ENCODE peak calls at places on chromosome 14, in nine cellular contexts. One of them, this sample, is unnamed.

GRCh38 chr14:88554458-88555286 is at the start of gene PTPN21:
- DNase-seq in body of pancreas: peak; percentile 86
- DNase-seq in breast epithelium: peak; percentile 79
- DNase-seq in heart left ventricle: peak; percentile 89
- DNase-seq in transverse colon: peak; percentile 84
- DNase-seq in vagina: no peak
- DNase-seq in IMR-90: peak; percentile 64
- DNase-seq in A549: peak; percentile 62
- DNase-seq in prostate gland: peak; percentile 70
- DNase-seq in this sample: peak; percentile 90

GRCh38 chr14:46940600-46940999 is 289.0 kb upstream of the RPL10L start:
- DNase-seq in breast epithelium: no peak
- DNase-seq in vagina: no peak
- DNase-seq in body of pancreas: no peak
- DNase-seq in prostate gland: no peak
- DNase-seq in A549: no peak
- DNase-seq in heart left ventricle: no peak
- DNase-seq in IMR-90: no peak
- DNase-seq in transverse colon: no peak
- DNase-seq in this sample: no peak

GRCh38 chr14:50961606-50962259 is 17.4 kb upstream of the PYGL start:
- DNase-seq in body of pancreas: no peak
- DNase-seq in A549: peak; percentile 16
- DNase-seq in heart left ventricle: no peak
- DNase-seq in breast epithelium: no peak
- DNase-seq in prostate gland: peak; percentile 44
- DNase-seq in vagina: no peak
- DNase-seq in IMR-90: peak; percentile 97
- DNase-seq in transverse colon: no peak
- DNase-seq in this sample: no peak

GRCh38 chr14:86038401-86038985 is 508.5 kb downstream of the FLRT2 start:
- DNase-seq in transverse colon: peak; percentile 11
- DNase-seq in body of pancreas: peak; percentile 60
- DNase-seq in vagina: no peak
- DNase-seq in IMR-90: peak; percentile 62
- DNase-seq in heart left ventricle: peak; percentile 26
- DNase-seq in prostate gland: no peak
- DNase-seq in breast epithelium: no peak
- DNase-seq in A549: peak; percentile 9
- DNase-seq in this sample: no peak

GRCh38 chr14:50860478-50861086 is 11.3 kb upstream of the ABHD12B start:
- DNase-seq in A549: peak; percentile 87
- DNase-seq in breast epithelium: peak; percentile 79
- DNase-seq in prostate gland: peak; percentile 66
- DNase-seq in body of pancreas: peak; percentile 89
- DNase-seq in IMR-90: peak; percentile 81
- DNase-seq in transverse colon: peak; percentile 88
- DNase-seq in heart left ventricle: peak; percentile 78
- DNase-seq in vagina: no peak
- DNase-seq in this sample: peak; percentile 85

GRCh38 chr14:87615822-87616679 is 376.9 kb downstream of the GALC start:
- DNase-seq in prostate gland: peak; percentile 8
- DNase-seq in body of pancreas: peak; percentile 78
- DNase-seq in vagina: no peak
- DNase-seq in heart left ventricle: no peak
- DNase-seq in IMR-90: peak; percentile 19
- DNase-seq in A549: peak; percentile 38
- DNase-seq in transverse colon: peak; percentile 8
- DNase-seq in breast epithelium: no peak
- DNase-seq in this sample: peak; percentile 15

GRCh38 chr14:90816686-90817436 is 631 bp upstream of the TTC7B start:
- DNase-seq in breast epithelium: no peak
- DNase-seq in heart left ventricle: peak; percentile 61
- DNase-seq in transverse colon: no peak
- DNase-seq in A549: no peak
- DNase-seq in IMR-90: no peak
- DNase-seq in body of pancreas: no peak
- DNase-seq in vagina: no peak
- DNase-seq in prostate gland: no peak
- DNase-seq in this sample: no peak

GRCh38 chr14:90511795-90512331 is 115.0 kb downstream of the CALM1 start:
- DNase-seq in vagina: no peak
- DNase-seq in transverse colon: no peak
- DNase-seq in A549: no peak
- DNase-seq in IMR-90: no peak
- DNase-seq in heart left ventricle: no peak
- DNase-seq in prostate gland: no peak
- DNase-seq in breast epithelium: no peak
- DNase-seq in body of pancreas: no peak
- DNase-seq in this sample: no peak

GRCh38 chr14:59755388-59755787 is 115.2 kb downstream of the RTN1 start:
- DNase-seq in IMR-90: no peak
- DNase-seq in A549: no peak
- DNase-seq in prostate gland: no peak
- DNase-seq in breast epithelium: no peak
- DNase-seq in heart left ventricle: no peak
- DNase-seq in transverse colon: no peak
- DNase-seq in body of pancreas: no peak
- DNase-seq in vagina: no peak
- DNase-seq in this sample: no peak

GRCh38 chr14:31229638-31230229 is 22.1 kb upstream of the HECTD1 start:
- DNase-seq in A549: peak; percentile 98
- DNase-seq in prostate gland: peak; percentile 89
- DNase-seq in IMR-90: peak; percentile 98
- DNase-seq in breast epithelium: no peak
- DNase-seq in body of pancreas: peak; percentile 91
- DNase-seq in transverse colon: peak; percentile 79
- DNase-seq in vagina: peak; percentile 95
- DNase-seq in heart left ventricle: no peak
- DNase-seq in this sample: peak; percentile 65

GRCh38 chr14:100530270-100531072 is 56.7 kb downstream of the BEGAIN start:
- DNase-seq in body of pancreas: no peak
- DNase-seq in transverse colon: no peak
- DNase-seq in A549: no peak
- DNase-seq in heart left ventricle: peak; percentile 55
- DNase-seq in vagina: peak; percentile 80
- DNase-seq in IMR-90: no peak
- DNase-seq in prostate gland: no peak
- DNase-seq in breast epithelium: no peak
- DNase-seq in this sample: no peak

GRCh38 chr14:20714593-20715250 is 26.2 kb downstream of the ANG start:
- DNase-seq in transverse colon: peak; percentile 79
- DNase-seq in body of pancreas: peak; percentile 87
- DNase-seq in heart left ventricle: peak; percentile 81
- DNase-seq in IMR-90: peak; percentile 34
- DNase-seq in prostate gland: peak; percentile 82
- DNase-seq in vagina: no peak
- DNase-seq in A549: no peak
- DNase-seq in breast epithelium: peak; percentile 59
- DNase-seq in this sample: no peak

DNA sequence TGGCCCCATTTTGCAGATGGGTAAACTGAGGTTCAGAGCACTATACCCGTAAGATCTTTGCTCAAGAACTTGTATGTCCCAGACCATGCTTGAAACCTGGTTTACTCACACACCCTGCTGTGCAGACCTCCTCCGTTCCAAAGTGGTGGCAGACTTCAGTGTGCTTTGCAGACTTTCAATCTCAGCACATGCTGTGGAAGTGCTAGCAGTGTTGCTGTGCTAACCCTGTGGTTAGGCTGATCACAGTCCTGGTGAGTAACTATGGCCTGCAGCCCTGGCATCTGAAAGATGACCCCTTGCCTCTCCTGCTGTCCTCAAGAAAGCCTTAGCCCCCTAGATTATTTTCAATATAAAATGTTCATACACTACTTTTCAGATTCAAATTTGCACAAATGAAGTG is 450.6 kb downstream of the DPF3 start:
- DNase-seq in IMR-90: peak; percentile 2
- DNase-seq in transverse colon: no peak
- DNase-seq in vagina: no peak
- DNase-seq in prostate gland: no peak
- DNase-seq in A549: no peak
- DNase-seq in body of pancreas: no peak
- DNase-seq in breast epithelium: no peak
- DNase-seq in heart left ventricle: no peak
- DNase-seq in this sample: no peak
- H3K4me3 ChIP-seq in IMR-90: no peak overlapping the region
- H3K4me3 ChIP-seq in transverse colon: no peak overlapping the region
- H3K4me3 ChIP-seq in vagina: no peak overlapping the region
- H3K4me3 ChIP-seq in prostate gland: no peak overlapping the region
- H3K4me3 ChIP-seq in A549: no peak overlapping the region
- H3K4me3 ChIP-seq in body of pancreas: no peak overlapping the region
- H3K4me3 ChIP-seq in breast epithelium: no peak overlapping the region
- H3K4me3 ChIP-seq in heart left ventricle: no peak overlapping the region
- H3K4me3 ChIP-seq in this sample: no peak overlapping the region

DNA sequence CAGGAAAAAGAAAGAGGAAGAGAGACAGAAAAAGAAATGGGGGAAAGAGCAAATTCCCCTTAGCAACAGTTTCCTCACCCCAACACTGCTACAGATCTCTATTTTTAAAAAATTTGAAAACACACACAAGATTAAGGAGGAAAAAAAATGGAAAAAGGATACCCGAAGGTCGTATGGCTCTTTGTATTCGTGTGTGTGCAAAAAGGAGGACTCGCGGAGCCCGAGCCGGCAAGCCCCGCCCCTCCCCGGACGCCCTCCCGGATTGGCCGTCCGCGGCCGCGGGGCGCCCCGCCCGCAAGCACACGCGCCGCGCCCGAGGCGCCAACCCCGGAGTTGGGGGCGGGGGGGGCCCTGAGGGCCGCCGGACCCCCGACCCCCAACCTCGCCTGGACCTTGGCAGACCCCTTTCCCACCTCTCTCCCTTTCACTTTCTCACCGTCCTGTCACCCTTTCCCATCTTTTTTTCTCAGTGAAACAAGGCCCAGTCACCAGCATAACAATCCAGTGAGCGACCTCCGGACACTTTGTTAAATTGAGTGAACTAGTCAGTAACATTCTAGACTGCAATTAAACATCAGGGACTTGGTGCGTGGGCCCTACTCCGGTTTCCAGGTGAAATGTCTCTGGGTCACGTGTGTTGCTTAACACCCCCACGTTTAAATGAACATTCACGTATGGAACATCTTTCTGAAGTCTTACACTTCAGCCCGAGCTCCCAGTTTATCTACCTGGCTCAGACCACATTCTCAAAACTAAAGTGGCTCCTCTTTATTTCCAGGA is at the start of gene C14orf93:
- DNase-seq in A549: peak; percentile 77
- DNase-seq in vagina: no peak
- DNase-seq in prostate gland: peak; percentile 82
- DNase-seq in breast epithelium: peak; percentile 82
- DNase-seq in transverse colon: peak; percentile 88
- DNase-seq in IMR-90: peak; percentile 48
- DNase-seq in heart left ventricle: peak; percentile 92
- DNase-seq in body of pancreas: peak; percentile 90
- DNase-seq in this sample: peak; percentile 83
- TF ChIP-seq POLR2A in A549: peak; percentile 34
- TF ChIP-seq POLR2A in vagina: no peak
- TF ChIP-seq POLR2A in prostate gland: peak; percentile 47
- TF ChIP-seq POLR2A in breast epithelium: no peak
- TF ChIP-seq POLR2A in transverse colon: peak; percentile 48
- TF ChIP-seq POLR2A in IMR-90: no peak
- TF ChIP-seq POLR2A in heart left ventricle: peak; percentile 32
- TF ChIP-seq POLR2A in body of pancreas: peak; percentile 49
- TF ChIP-seq POLR2A in this sample: no peak

DNA sequence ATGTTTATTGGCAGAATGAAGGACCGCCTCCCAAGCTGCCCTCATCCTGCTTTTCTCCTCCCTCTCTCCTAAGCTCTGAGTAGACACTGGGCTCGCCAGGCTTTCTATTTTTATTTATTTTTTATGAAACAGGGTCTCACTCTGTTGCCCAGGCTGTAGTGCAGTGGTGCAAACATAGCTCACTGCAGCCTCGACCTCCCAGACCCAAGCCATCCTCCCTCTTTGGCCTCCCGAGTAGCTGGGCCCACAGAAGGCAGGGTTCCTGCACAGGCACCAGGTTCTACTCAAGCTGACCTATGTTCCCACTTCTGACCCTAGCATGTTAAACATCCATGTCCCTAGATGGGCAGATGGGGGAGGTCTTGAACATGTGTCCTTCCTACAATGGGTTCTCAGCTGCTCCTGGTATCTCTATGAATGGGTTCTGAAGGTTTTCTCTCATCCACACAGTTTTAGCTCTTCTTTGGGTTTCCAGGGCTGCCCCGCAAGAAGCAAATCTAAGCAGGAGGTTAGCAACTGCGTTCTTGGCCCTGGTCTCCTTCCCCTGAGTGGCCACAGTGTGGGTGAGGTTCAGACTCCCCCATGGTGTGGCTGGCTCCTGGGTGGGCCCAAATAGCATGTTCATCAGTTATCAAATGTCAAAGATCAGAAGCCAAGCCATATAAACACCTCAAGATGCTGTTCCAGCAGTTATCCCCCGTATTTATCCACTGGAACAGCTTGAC is 167.3 kb downstream of the ZFP36L1 start:
- DNase-seq in heart left ventricle: no peak
- DNase-seq in IMR-90: no peak
- DNase-seq in prostate gland: no peak
- DNase-seq in A549: no peak
- DNase-seq in breast epithelium: no peak
- DNase-seq in body of pancreas: no peak
- DNase-seq in vagina: peak; percentile 78
- DNase-seq in transverse colon: no peak
- DNase-seq in this sample: peak; percentile 12
- H3K27ac ChIP-seq in heart left ventricle: peak overlapping the region; percentile 56
- H3K27ac ChIP-seq in IMR-90: no peak overlapping the region
- H3K27ac ChIP-seq in prostate gland: no peak overlapping the region
- H3K27ac ChIP-seq in A549: peak overlapping the region; percentile 25
- H3K27ac ChIP-seq in breast epithelium: peak overlapping the region; percentile 95
- H3K27ac ChIP-seq in body of pancreas: peak overlapping the region; percentile 49
- H3K27ac ChIP-seq in vagina: peak overlapping the region; percentile 80
- H3K27ac ChIP-seq in transverse colon: no peak overlapping the region
- H3K27ac ChIP-seq in this sample: no peak overlapping the region

DNA sequence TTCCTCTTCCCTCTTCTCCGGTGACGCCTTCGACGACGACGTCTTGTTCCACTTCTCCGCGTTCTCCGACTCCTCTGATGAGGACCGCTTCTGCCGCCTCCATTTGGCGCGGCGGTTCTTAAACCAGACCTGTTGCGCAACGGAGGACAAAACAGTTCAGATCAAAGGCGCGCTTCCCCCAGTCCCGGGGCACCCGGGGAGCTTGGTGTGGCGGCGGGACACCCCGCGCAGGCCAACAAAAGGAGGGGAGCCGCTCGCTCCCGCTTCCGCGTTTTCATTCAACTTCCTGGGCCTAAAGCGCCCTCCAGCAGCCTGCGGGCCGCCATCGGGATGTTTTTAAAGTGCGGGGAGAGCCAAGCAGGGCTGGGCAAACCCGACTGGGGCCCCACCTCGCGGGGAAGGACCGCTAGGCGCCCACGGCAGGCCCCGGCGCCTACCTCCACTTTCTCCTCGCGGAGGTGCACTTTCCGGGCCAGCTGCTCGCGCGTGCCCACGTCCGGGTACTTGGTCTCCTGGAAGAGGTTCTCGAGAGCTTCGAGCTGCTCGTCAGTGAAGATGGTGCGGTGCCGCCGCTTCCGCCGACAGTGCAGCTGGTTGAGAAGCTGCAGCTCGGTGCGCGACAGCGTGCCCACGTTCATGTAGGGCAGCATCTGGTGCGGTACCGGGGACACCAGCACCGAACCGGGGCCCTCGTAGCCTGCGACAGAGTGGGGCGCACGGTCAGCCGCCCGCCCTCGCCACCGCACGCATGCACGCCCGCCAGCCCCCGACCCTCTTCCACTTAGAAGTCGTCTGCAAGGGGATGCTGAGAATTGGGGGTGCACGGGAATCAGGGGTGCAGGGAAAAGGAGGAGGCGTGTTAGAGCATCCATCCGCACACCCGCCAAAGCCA is 1.1 kb downstream of the GSC start:
- DNase-seq in IMR-90: no peak
- DNase-seq in breast epithelium: no peak
- DNase-seq in A549: no peak
- DNase-seq in vagina: no peak
- DNase-seq in transverse colon: no peak
- DNase-seq in body of pancreas: peak; percentile 19
- DNase-seq in heart left ventricle: no peak
- DNase-seq in prostate gland: no peak
- DNase-seq in this sample: no peak
- H3K4me3 ChIP-seq in IMR-90: no peak overlapping the region
- H3K4me3 ChIP-seq in breast epithelium: peak overlapping the region; percentile 93
- H3K4me3 ChIP-seq in A549: peak overlapping the region; percentile 67
- H3K4me3 ChIP-seq in vagina: peak overlapping the region; percentile 39
- H3K4me3 ChIP-seq in transverse colon: peak overlapping the region; percentile 33
- H3K4me3 ChIP-seq in body of pancreas: no peak overlapping the region
- H3K4me3 ChIP-seq in heart left ventricle: peak overlapping the region; percentile 64
- H3K4me3 ChIP-seq in prostate gland: peak overlapping the region; percentile 46
- H3K4me3 ChIP-seq in this sample: peak overlapping the region; percentile 32